ENCODE peak calls at places on chromosomes 13 and 19, in five cellular contexts. F is astrocyte, S is Calu3, D is osteocyte, L is lower leg skin. G is an unnamed sample.

GRCh38 chr13:113122571-113123225 is at the start of gene F10:
- DNase-seq in F (no peak), S (peak; percentile 9), L (peak; percentile 94), D (peak; percentile 84), G (peak; percentile 78)

GRCh38 chr19:55098716-55099556 is 18.5 kb downstream of the PPP1R12C start:
- DNase-seq in S (no peak), L (no peak), D (no peak), F (no peak), G (no peak)

GRCh38 chr19:10566658-10567410 is 1.0 kb upstream of the KRI1 start:
- DNase-seq in S (no peak), F (no peak), D (no peak), L (no peak), G (no peak)

GRCh38 chr19:32781280-32781679 is 61.7 kb downstream of the TDRD12 start:
- DNase-seq in S (no peak), F (no peak), D (no peak), L (no peak), G (no peak)

GRCh38 chr13:24683833-24684599 is 3.8 kb downstream of the ATP12A start:
- DNase-seq in D (no peak), L (no peak), F (no peak), S (peak; percentile 82), G (peak; percentile 64)

GRCh38 chr19:42111811-42112210 is 20.4 kb downstream of the POU2F2 start:
- DNase-seq in D (no peak), F (peak; percentile 64), L (no peak), S (no peak), G (no peak)

GRCh38 chr13:30920162-30920561 is 12.3 kb upstream of the TEX26 start:
- DNase-seq in F (no peak), S (no peak), L (no peak), D (no peak), G (no peak)

GRCh38 chr13:86585826-86586225 is 786.6 kb upstream of the SLITRK6 start:
- DNase-seq in F (peak; percentile 78), S (no peak), L (no peak), D (no peak), G (no peak)

GRCh38 chr13:112078216-112078615 is 11.3 kb downstream of the SOX1 start:
- DNase-seq in F (no peak), L (no peak), D (peak; percentile 77), S (no peak), G (no peak)

GRCh38 chr19:41994994-41995958 is 1.2 kb upstream of the ATP1A3 start:
- DNase-seq in S (no peak), D (no peak), L (no peak), F (no peak), G (no peak)

GRCh38 chr19:20565321-20566018 is at the start of gene ZNF737:
- DNase-seq in D (peak; percentile 98), S (peak; percentile 78), L (peak; percentile 99), F (peak; percentile 90), G (peak; percentile 98)

GRCh38 chr19:11230621-11231386 is 8.6 kb upstream of the ANGPTL8 start:
- DNase-seq in S (no peak), F (no peak), L (no peak), D (no peak), G (no peak)

GRCh38 chr19:10503002-10503789 is at the start of gene KEAP1:
- DNase-seq in S (peak; percentile 49), F (no peak), L (peak; percentile 90), D (no peak), G (no peak)

GRCh38 chr13:100035936-100036335 is 53.0 kb upstream of the PCCA start:
- DNase-seq in D (no peak), L (no peak), S (no peak), F (no peak), G (no peak)

GRCh38 chr13:110957181-110957884 is 42.5 kb upstream of the ANKRD10 start:
- DNase-seq in S (no peak), D (peak; percentile 53), F (no peak), L (no peak), G (no peak)

GRCh38 chr19:17841810-17842662 is 5.7 kb downstream of the JAK3 start:
- DNase-seq in L (no peak), F (peak; percentile 49), S (peak; percentile 21), D (peak; percentile 93), G (peak; percentile 97)

GRCh38 chr13:77918391-77919261 is at the start of gene EDNRB:
- DNase-seq in S (no peak), D (no peak), F (peak; percentile 17), L (peak; percentile 88), G (peak; percentile 52)

GRCh38 chr19:35643255-35644205 is 2.0 kb downstream of the ETV2 start:
- DNase-seq in F (peak; percentile 60), D (peak; percentile 92), L (peak; percentile 95), S (peak; percentile 88), G (peak; percentile 92)

GRCh38 chr19:35295792-35296462 is 4.0 kb downstream of the MAG start:
- DNase-seq in L (no peak), F (no peak), S (no peak), D (no peak), G (no peak)

GRCh38 chr13:108877300-108877699 is 247.9 kb downstream of the MYO16 start:
- DNase-seq in D (no peak), L (no peak), S (no peak), F (peak; percentile 4), G (peak; percentile 20)

GRCh38 chr13:67515895-67516294 is 285.8 kb upstream of the PCDH9 start:
- DNase-seq in D (no peak), L (no peak), S (no peak), F (peak; percentile 84), G (no peak)

GRCh38 chr13:97030705-97031452 is 36.6 kb upstream of the OXGR1 start:
- DNase-seq in S (no peak), L (no peak), D (no peak), F (peak; percentile 52), G (peak; percentile 36)

GRCh38 chr13:45434556-45435371 is 16.6 kb upstream of the SLC25A30 start:
- DNase-seq in S (no peak), L (peak; percentile 14), F (no peak), D (no peak), G (no peak)

GRCh38 chr13:40340368-40341085 is 325.9 kb downstream of the FOXO1 start:
- DNase-seq in L (no peak), S (no peak), F (peak; percentile 28), D (peak; percentile 59), G (peak; percentile 51)

GRCh38 chr19:736125-736524 is 14.8 kb upstream of the MISP start:
- DNase-seq in S (no peak), F (no peak), L (no peak), D (no peak), G (no peak)

GRCh38 chr13:65787087-65787486 is 1443.0 kb downstream of the PCDH9 start:
- DNase-seq in D (no peak), L (no peak), F (peak; percentile 19), S (no peak), G (no peak)

GRCh38 chr13:27001705-27002104 is 169.9 kb downstream of the USP12 start:
- DNase-seq in S (no peak), F (no peak), L (peak; percentile 37), D (no peak), G (no peak)

GRCh38 chr19:44789943-44790467 is 12.3 kb downstream of the CBLC start:
- DNase-seq in S (no peak), L (no peak), D (no peak), F (no peak), G (no peak)

GRCh38 chr19:35641515-35642151 is at the start of gene ETV2:
- DNase-seq in L (no peak), F (no peak), D (no peak), S (no peak), G (peak; percentile 77)

GRCh38 chr19:3366104-3366760 is at the start of gene NFIC:
- DNase-seq in S (peak; percentile 52), L (peak; percentile 95), F (peak; percentile 74), D (peak; percentile 87), G (peak; percentile 94)

DNA sequence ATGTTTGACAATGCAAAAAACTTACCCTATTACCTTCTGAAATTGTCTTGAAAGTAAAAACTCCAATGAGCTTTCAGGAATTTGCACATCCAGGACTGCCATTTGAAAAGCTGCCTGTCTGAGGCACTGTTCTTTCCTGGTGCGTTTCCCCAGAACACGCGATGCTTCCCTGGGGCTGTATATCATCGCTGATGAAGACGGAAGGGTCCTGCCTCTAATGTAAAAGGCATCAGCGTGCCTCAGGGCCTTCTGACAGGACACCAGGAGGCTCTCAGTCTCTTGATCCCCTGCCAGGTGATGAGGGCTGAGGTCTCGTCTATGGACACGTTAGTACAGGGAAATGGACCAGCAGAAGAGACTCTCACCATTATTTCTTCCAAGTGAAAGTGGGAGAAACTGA is 296.8 kb downstream of the EFNB2 start:
- DNase-seq in D (no peak), L (no peak), F (no peak), S (no peak), G (no peak)
- TF ChIP-seq CTCF in D (no peak), L (no peak), F (no peak), S (no peak), G (no peak)

GRCh38 chr19:57578487-57579205 is at the start of gene ZNF416:
- DNase-seq in S (peak; percentile 96), D (peak; percentile 97), F (peak; percentile 96), L (peak; percentile 99), G (peak; percentile 99)
- TF ChIP-seq CTCF in S (no peak), D (peak; percentile 38), F (no peak), L (no peak), G (peak; percentile 29)

GRCh38 chr19:2110822-2111221 is 14.1 kb downstream of the IZUMO4 start:
- DNase-seq in L (no peak), F (no peak), S (no peak), D (no peak), G (no peak)
- TF ChIP-seq CTCF in L (no peak), F (no peak), S (no peak), D (no peak), G (peak; percentile 9)

GRCh38 chr19:2255112-2255845 is 938 bp downstream of the JSRP1 start:
- DNase-seq in D (no peak), L (no peak), F (no peak), S (no peak), G (no peak)

GRCh38 chr19:2252481-2253105 is 3.5 kb downstream of the AMH start:
- DNase-seq in L (no peak), F (no peak), S (no peak), D (no peak), G (no peak)

GRCh38 chr19:2251577-2252480 is 2.7 kb downstream of the AMH start:
- DNase-seq in D (no peak), L (no peak), F (no peak), S (no peak), G (no peak)

GRCh38 chr19:2254052-2254872 is 2.0 kb downstream of the JSRP1 start:
- DNase-seq in F (no peak), S (no peak), L (no peak), D (no peak), G (peak; percentile 76)

DNA sequence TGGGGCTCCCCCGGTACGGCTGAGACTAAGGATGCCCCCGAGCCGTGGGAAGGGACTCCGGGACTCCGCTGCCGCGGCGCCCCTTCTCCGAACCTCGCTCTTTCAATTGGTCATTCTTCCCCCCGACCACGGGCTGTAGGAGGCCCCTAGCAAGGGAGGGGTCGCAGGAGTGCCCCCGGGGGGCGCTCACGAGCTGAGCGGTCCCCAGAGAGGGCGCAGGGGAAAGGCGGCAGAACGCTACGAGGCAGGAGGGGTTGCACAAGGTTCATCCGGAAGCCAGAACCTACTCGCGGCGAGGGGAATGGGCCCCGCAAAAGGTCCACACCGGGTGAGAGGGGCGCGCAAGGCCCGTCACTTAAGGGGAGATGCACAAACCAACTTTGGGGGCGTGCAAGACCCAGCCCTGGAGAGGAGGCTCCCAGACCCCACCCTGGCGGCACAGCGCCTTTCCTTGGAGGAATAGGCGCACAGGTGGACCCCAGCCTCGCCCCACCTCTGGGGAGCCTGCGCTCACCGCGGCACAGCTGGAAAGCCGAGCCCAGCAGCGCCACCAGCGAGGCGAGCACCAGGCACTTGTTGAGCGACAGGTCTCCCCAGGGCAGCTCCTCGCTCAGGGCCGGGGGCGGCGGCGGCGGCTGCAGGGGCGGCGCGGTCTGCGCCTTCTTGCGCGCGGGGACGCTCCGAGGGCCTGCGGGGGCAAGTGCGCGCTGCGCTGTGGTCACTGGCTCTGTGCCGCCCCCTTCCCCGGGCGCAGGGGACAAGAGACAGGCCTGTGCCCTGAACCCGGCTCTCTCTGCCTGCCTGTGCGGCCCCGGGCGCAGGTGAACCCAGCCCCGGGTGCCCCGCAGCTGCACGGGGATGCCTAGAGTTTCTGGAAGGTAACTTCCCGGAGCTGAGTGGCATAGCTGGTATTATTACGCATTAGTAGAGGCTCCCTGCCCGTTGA is 2.8 kb downstream of the JSRP1 start:
- DNase-seq in L (no peak), F (no peak), S (no peak), D (no peak), G (no peak)
- TF ChIP-seq CTCF in L (no peak), F (no peak), S (no peak), D (peak; percentile 30), G (peak; percentile 19)

G was measured in cardiac muscle cell.